ENCODE peak calls at places on chromosomes 16 and 17, in nine cellular contexts. G is WERI-Rb-1; N is heart right ventricle; K is CD4-positive, alpha-beta T cell; D is K562; T is CD8-positive, alpha-beta T cell; C is uterus; Q is A549; Z is ovary. E is an unnamed sample.
A peak's percentile ranks its signal among the peaks of the same experiment; 100 is the strongest.

GRCh38 chr17:69434164-69434579 is 19.7 kb downstream of the MAP2K6 start:
- DNase-seq in C (no peak), N (no peak), K (no peak), G (no peak), Z (no peak), D (no peak), T (no peak), Q (no peak), E (no peak)

GRCh38 chr16:3021449-3022207 is 1.5 kb downstream of the TNFRSF12A start:
- DNase-seq in C (peak; percentile 80), Q (peak; percentile 72), K (peak; percentile 51), T (peak; percentile 85), N (peak; percentile 80), Z (peak; percentile 70), G (peak; percentile 87), D (peak; percentile 91), E (peak; percentile 79)

GRCh38 chr17:77779711-77780539 is 178.6 kb upstream of the TNRC6C start:
- DNase-seq in C (peak; percentile 33), G (no peak), K (no peak), D (no peak), Q (no peak), N (peak; percentile 59), Z (peak; percentile 33), T (no peak), E (no peak)

GRCh38 chr17:31696184-31696602 is 162.9 kb downstream of the COPRS start:
- DNase-seq in Q (no peak), C (peak; percentile 82), N (peak; percentile 81), K (no peak), Z (peak; percentile 66), G (no peak), D (no peak), T (no peak), E (peak; percentile 27)

GRCh38 chr16:75864243-75864642 is 138.0 kb upstream of the CPHXL start:
- DNase-seq in K (no peak), N (no peak), C (no peak), T (no peak), D (no peak), Z (no peak), Q (no peak), G (no peak), E (no peak)

GRCh38 chr16:1710811-1711507 is 5.0 kb downstream of the MAPK8IP3 start:
- DNase-seq in D (no peak), N (no peak), T (no peak), K (no peak), G (no peak), Q (no peak), C (no peak), Z (no peak), E (no peak)

GRCh38 chr17:81253358-81254131 is 14.4 kb downstream of the NDUFAF8 start:
- DNase-seq in D (peak; percentile 66), Z (no peak), N (no peak), G (peak; percentile 72), C (peak; percentile 53), Q (peak; percentile 62), T (peak; percentile 64), K (peak; percentile 51), E (peak; percentile 68)

GRCh38 chr16:67415872-67416793 is at the start of gene ZDHHC1:
- DNase-seq in D (no peak), N (peak; percentile 83), K (no peak), C (peak; percentile 61), G (peak; percentile 71), Q (peak; percentile 89), T (peak; percentile 40), Z (peak; percentile 81), E (peak; percentile 72)

GRCh38 chr17:19269102-19269501 is 31.9 kb downstream of the EPN2 start:
- DNase-seq in G (no peak), K (no peak), D (no peak), N (no peak), Z (no peak), T (no peak), Q (no peak), C (no peak), E (no peak)

GRCh38 chr16:15752717-15753488 is 102.9 kb downstream of the NDE1 start:
- DNase-seq in C (no peak), Z (no peak), G (no peak), D (no peak), T (no peak), N (no peak), K (no peak), Q (no peak), E (no peak)

GRCh38 chr17:44353656-44354331 is 8.7 kb downstream of the GRN start:
- DNase-seq in K (no peak), N (peak; percentile 54), C (no peak), T (no peak), G (no peak), D (no peak), Q (no peak), Z (no peak), E (no peak)

GRCh38 chr17:74919440-74920305 is 3.4 kb downstream of the USH1G start:
- DNase-seq in D (peak; percentile 57), Z (no peak), C (no peak), T (no peak), N (no peak), K (no peak), G (no peak), Q (peak; percentile 94), E (no peak)

GRCh38 chr17:13961262-13961661 is 108.0 kb upstream of the COX10 start:
- DNase-seq in G (no peak), K (no peak), T (no peak), Z (no peak), D (no peak), Q (no peak), N (no peak), C (no peak), E (no peak)

GRCh38 chr16:57592591-57593003 is 35.8 kb upstream of the ADGRG1 start:
- DNase-seq in Q (no peak), T (peak; percentile 86), K (peak; percentile 38), N (no peak), Z (no peak), D (no peak), G (no peak), C (no peak), E (no peak)

GRCh38 chr16:57341441-57342303 is 16.9 kb upstream of the CCL22 start:
- DNase-seq in C (no peak), T (no peak), K (no peak), N (no peak), Z (no peak), Q (no peak), D (no peak), G (no peak), E (no peak)

GRCh38 chr16:29815032-29815721 is 775 bp upstream of the PAGR1 start:
- DNase-seq in K (no peak), G (no peak), Q (no peak), T (no peak), Z (peak; percentile 72), C (peak; percentile 50), N (no peak), D (peak; percentile 43), E (peak; percentile 19)

GRCh38 chr16:31295206-31295605 is 35.4 kb downstream of the ITGAM start:
- DNase-seq in D (no peak), T (no peak), G (no peak), Q (no peak), N (no peak), C (no peak), Z (no peak), K (no peak), E (no peak)

GRCh38 chr16:31297496-31297895 is 37.7 kb downstream of the ITGAM start:
- DNase-seq in K (no peak), N (no peak), G (no peak), Q (no peak), T (no peak), C (no peak), D (no peak), Z (no peak), E (no peak)

GRCh38 chr16:31301708-31302400 is 42.1 kb downstream of the ITGAM start:
- DNase-seq in Q (peak; percentile 8), T (no peak), K (no peak), N (no peak), D (peak; percentile 14), C (no peak), Z (no peak), G (no peak), E (no peak)

GRCh38 chr16:31298340-31298739 is 38.6 kb downstream of the ITGAM start:
- DNase-seq in D (no peak), C (no peak), K (no peak), N (no peak), Q (no peak), Z (no peak), G (no peak), T (no peak), E (no peak)

DNA sequence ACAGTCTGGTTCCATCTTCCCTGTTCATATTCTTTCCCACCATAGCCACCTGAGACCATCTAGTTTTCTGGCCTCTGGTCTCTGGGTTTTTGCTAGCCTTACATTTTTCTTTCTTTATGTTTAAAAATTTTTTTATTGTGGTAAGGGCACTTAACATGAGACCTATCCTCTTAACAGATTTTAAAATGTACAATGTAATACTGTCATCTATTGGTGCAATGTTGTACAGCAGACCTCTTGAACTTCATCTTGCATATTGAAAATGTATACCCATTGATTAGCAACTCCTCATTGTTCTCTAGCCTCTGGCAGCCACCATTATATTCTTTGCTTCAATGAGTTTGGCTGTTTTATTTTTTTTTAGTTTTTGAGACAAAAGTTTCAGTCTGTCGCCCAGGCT is 39.2 kb downstream of the ITGAM start:
- DNase-seq in N (no peak), K (no peak), C (no peak), Q (no peak), D (peak; percentile 13), T (no peak), G (no peak), Z (no peak), E (no peak)
- TF ChIP-seq CTCF in N (no peak), K (peak; percentile 11), C (no peak), Q (peak; percentile 44), D (peak; percentile 74), T (no peak), G (no peak), Z (no peak), E (no peak)

GRCh38 chr17:65531508-65532431 is 29.7 kb downstream of the AXIN2 start:
- DNase-seq in N (peak; percentile 56), K (no peak), Q (peak; percentile 46), Z (peak; percentile 82), G (no peak), D (no peak), T (no peak), C (peak; percentile 80), E (peak; percentile 49)
- TF ChIP-seq CTCF in N (no peak), K (no peak), Q (no peak), Z (peak; percentile 24), G (no peak), D (no peak), T (no peak), C (no peak), E (peak; percentile 64)

GRCh38 chr17:20997711-20998570 is 44.9 kb downstream of the USP22 start:
- DNase-seq in G (no peak), T (no peak), Z (no peak), Q (no peak), C (no peak), K (no peak), N (no peak), D (no peak), E (no peak)
- TF ChIP-seq CTCF in G (peak; percentile 6), T (no peak), Z (no peak), Q (no peak), C (no peak), K (no peak), N (no peak), D (peak; percentile 5), E (no peak)

GRCh38 chr16:70470927-70471341 is 16.5 kb downstream of the FCSK start:
- DNase-seq in C (no peak), D (peak; percentile 43), K (no peak), G (peak; percentile 83), T (no peak), N (peak; percentile 43), Q (peak; percentile 66), Z (no peak), E (peak; percentile 32)
- TF ChIP-seq CTCF in C (peak; percentile 20), D (peak; percentile 61), K (no peak), G (peak; percentile 94), T (no peak), N (peak; percentile 16), Q (peak; percentile 55), Z (no peak), E (peak; percentile 52)